ENCODE peak calls at places on chromosomes 11 and 22, in six cellular contexts. U, M, V, S, O and H are unnamed samples.

GRCh38 chr11:76999597-76999996 is 34.6 kb upstream of the B3GNT6 start:
- DNase-seq in M (no peak), V (no peak), S (no peak), O (no peak), U (no peak), H (no peak)

GRCh38 chr11:12142909-12143308 is 32.5 kb downstream of the MICAL2 start:
- DNase-seq in M (no peak), U (no peak), S (no peak), V (no peak), O (no peak), H (no peak)

GRCh38 chr11:120714448-120714847 is 202.9 kb downstream of the GRIK4 start:
- DNase-seq in S (no peak), O (no peak), U (no peak), M (no peak), V (peak), H (no peak)

GRCh38 chr11:8056810-8057463 is 24.1 kb upstream of the TUB start:
- DNase-seq in S (peak), O (no peak), U (peak), M (no peak), V (peak), H (no peak)

GRCh38 chr11:114262681-114263509 is 33.3 kb upstream of the NNMT start:
- DNase-seq in V (peak), S (no peak), U (no peak), O (peak), M (peak), H (no peak)

GRCh38 chr11:72334651-72335050 is 90.7 kb upstream of the PHOX2A start:
- DNase-seq in S (no peak), V (no peak), M (no peak), U (no peak), O (no peak), H (no peak)

GRCh38 chr11:72425053-72425980 is 9.0 kb downstream of the CLPB start:
- DNase-seq in V (no peak), U (no peak), M (no peak), S (no peak), O (peak), H (no peak)

GRCh38 chr11:93655581-93656255 is 5.8 kb upstream of the CEP295 start:
- DNase-seq in M (no peak), O (no peak), S (no peak), V (no peak), U (no peak), H (no peak)

GRCh38 chr11:33652001-33652400 is 48.6 kb downstream of the C11orf91 start:
- DNase-seq in U (no peak), S (no peak), V (peak), M (no peak), O (no peak), H (no peak)

GRCh38 chr22:41576877-41577276 is 12.8 kb downstream of the PMM1 start:
- DNase-seq in S (peak), V (peak), O (peak), U (no peak), M (peak), H (peak)

GRCh38 chr22:50269573-50270301 is 443 bp downstream of the MAPK11 start:
- DNase-seq in O (peak), U (no peak), V (peak), M (no peak), S (peak), H (no peak)

GRCh38 chr11:637593-638507 is 781 bp downstream of the DRD4 start:
- DNase-seq in O (no peak), M (no peak), U (no peak), S (no peak), V (no peak), H (no peak)

GRCh38 chr22:30371981-30372380 is 15.2 kb downstream of the CCDC157 start:
- DNase-seq in S (no peak), O (no peak), V (no peak), U (no peak), M (no peak), H (no peak)

GRCh38 chr11:80320765-80321164 is 879.9 kb upstream of the TENM4 start:
- DNase-seq in O (no peak), U (no peak), M (peak), S (no peak), V (no peak), H (no peak)

GRCh38 chr22:46069518-46070214 is 80.7 kb upstream of the PPARA start:
- DNase-seq in S (peak), V (peak), U (no peak), O (peak), M (peak), H (no peak)

GRCh38 chr11:75839851-75840250 is 24.8 kb downstream of the UVRAG start:
- DNase-seq in S (no peak), U (no peak), O (no peak), V (peak), M (no peak), H (no peak)

GRCh38 chr22:30296324-30296723 is 7.0 kb upstream of the CASTOR1 start:
- DNase-seq in U (no peak), M (no peak), V (no peak), S (no peak), O (no peak), H (no peak)

GRCh38 chr11:126101241-126101929 is 38.7 kb upstream of the CDON start:
- DNase-seq in O (no peak), S (no peak), V (no peak), U (no peak), M (no peak), H (no peak)

GRCh38 chr11:112776834-112777793 is 184.1 kb upstream of the NCAM1 start:
- DNase-seq in U (no peak), O (no peak), M (no peak), S (no peak), V (no peak), H (no peak)

GRCh38 chr11:118908264-118908663 is 17.5 kb downstream of the BCL9L start:
- DNase-seq in U (no peak), S (no peak), M (no peak), O (no peak), V (no peak), H (no peak)

GRCh38 chr11:12478743-12479142 is 101.4 kb downstream of the PARVA start:
- DNase-seq in U (peak), S (no peak), O (no peak), V (peak), M (no peak), H (no peak)

GRCh38 chr11:106344392-106344791 is 266.9 kb downstream of the AASDHPPT start:
- DNase-seq in M (no peak), V (peak), U (peak), O (no peak), S (no peak), H (no peak)

GRCh38 chr11:34654491-34655334 is 33.8 kb downstream of the EHF start:
- DNase-seq in V (peak), U (peak), S (no peak), O (no peak), M (peak), H (no peak)

GRCh38 chr22:42336527-42337227 is 66.2 kb upstream of the TCF20 start:
- DNase-seq in V (no peak), M (no peak), O (no peak), S (no peak), U (peak), H (no peak)

GRCh38 chr11:116782728-116783127 is 5.1 kb downstream of the ZPR1 start:
- DNase-seq in M (no peak), V (peak), U (peak), O (no peak), S (no peak), H (no peak)